ENCODE peak calls at places on chromosomes 3 and 15, in four cellular contexts. A is brain microvascular endothelial cell, U is AG04449, C is omental fat pad. F is an unnamed sample.
A peak's percentile ranks its signal among the peaks of the same experiment; 100 is the strongest.

GRCh38 chr3:71051893-71052687 is 531.4 kb downstream of the FOXP1 start:
- DNase-seq in A (no peak), U (no peak), C (no peak), F (no peak)

GRCh38 chr15:39504812-39505211 is 76.1 kb upstream of the THBS1 start:
- DNase-seq in A (peak; percentile 81), U (peak; percentile 82), C (no peak), F (no peak)

GRCh38 chr3:138099417-138099816 is 16.0 kb downstream of the DZIP1L start:
- DNase-seq in A (no peak), U (no peak), C (no peak), F (no peak)

GRCh38 chr15:79168922-79169322 is 78.3 kb upstream of the RASGRF1 start:
- DNase-seq in A (peak; percentile 17), U (no peak), C (no peak), F (no peak)

GRCh38 chr3:107117922-107118576 is 259.2 kb upstream of the CCDC54 start:
- DNase-seq in A (peak; percentile 65), U (peak; percentile 49), C (no peak), F (peak; percentile 40)

GRCh38 chr3:64748244-64748894 is 60.6 kb upstream of the ADAMTS9 start:
- DNase-seq in A (no peak), U (no peak), C (no peak), F (no peak)

GRCh38 chr3:75192065-75192658 is 472.0 kb upstream of the FRG2C start:
- DNase-seq in A (peak; percentile 39), U (no peak), C (no peak), F (no peak)

GRCh38 chr3:30458376-30458775 is 148.0 kb upstream of the TGFBR2 start:
- DNase-seq in A (no peak), U (no peak), C (no peak), F (no peak)

GRCh38 chr3:151345854-151346253 is 16.5 kb upstream of the P2RY13 start:
- DNase-seq in A (peak; percentile 45), U (peak; percentile 53), C (no peak), F (no peak)

GRCh38 chr15:37058316-37058985 is 41.9 kb downstream of the MEIS2 start:
- DNase-seq in A (peak; percentile 52), U (no peak), C (no peak), F (no peak)

GRCh38 chr3:49727924-49728361 is 4.2 kb upstream of the GMPPB start:
- DNase-seq in A (no peak), U (no peak), C (no peak), F (no peak)

GRCh38 chr3:52893723-52894122 is 3.6 kb downstream of the STIMATE start:
- DNase-seq in A (no peak), U (no peak), C (no peak), F (no peak)

GRCh38 chr15:50355980-50356379 is 982 bp upstream of the GABPB1 start:
- DNase-seq in A (no peak), U (no peak), C (no peak), F (no peak)

GRCh38 chr3:119858957-119859356 is 77.1 kb downstream of the NR1I2 start:
- DNase-seq in A (no peak), U (no peak), C (no peak), F (no peak)

GRCh38 chr15:77111813-77112212 is 40.9 kb upstream of the TSPAN3 start:
- DNase-seq in A (no peak), U (no peak), C (no peak), F (no peak)

GRCh38 chr3:167564612-167565011 is 89.1 kb downstream of the WDR49 start:
- DNase-seq in A (no peak), U (no peak), C (no peak), F (no peak)

GRCh38 chr3:59573911-59574310 is 524.1 kb upstream of the CFAP20DC start:
- DNase-seq in A (peak; percentile 60), U (no peak), C (peak; percentile 47), F (no peak)

GRCh38 chr3:44444437-44444836 is 33.0 kb downstream of the ZNF445 start:
- DNase-seq in A (no peak), U (no peak), C (no peak), F (no peak)

GRCh38 chr15:29400701-29401100 is 131.1 kb upstream of the NSMCE3 start:
- DNase-seq in A (no peak), U (no peak), C (no peak), F (no peak)

GRCh38 chr15:36803773-36804172 is 224.3 kb downstream of the CDIN1 start:
- DNase-seq in A (no peak), U (no peak), C (no peak), F (no peak)

GRCh38 chr15:57772223-57772957 is 65.9 kb downstream of the POLR2M start:
- DNase-seq in A (peak; percentile 21), U (no peak), C (no peak), F (no peak)

GRCh38 chr15:57761562-57761961 is 55.0 kb downstream of the POLR2M start:
- DNase-seq in A (no peak), U (no peak), C (no peak), F (no peak)

GRCh38 chr15:57769266-57769665 is 62.8 kb downstream of the POLR2M start:
- DNase-seq in A (peak; percentile 63), U (peak; percentile 44), C (no peak), F (no peak)

GRCh38 chr15:57762302-57762701 is 55.8 kb downstream of the POLR2M start:
- DNase-seq in A (no peak), U (no peak), C (no peak), F (no peak)

DNA sequence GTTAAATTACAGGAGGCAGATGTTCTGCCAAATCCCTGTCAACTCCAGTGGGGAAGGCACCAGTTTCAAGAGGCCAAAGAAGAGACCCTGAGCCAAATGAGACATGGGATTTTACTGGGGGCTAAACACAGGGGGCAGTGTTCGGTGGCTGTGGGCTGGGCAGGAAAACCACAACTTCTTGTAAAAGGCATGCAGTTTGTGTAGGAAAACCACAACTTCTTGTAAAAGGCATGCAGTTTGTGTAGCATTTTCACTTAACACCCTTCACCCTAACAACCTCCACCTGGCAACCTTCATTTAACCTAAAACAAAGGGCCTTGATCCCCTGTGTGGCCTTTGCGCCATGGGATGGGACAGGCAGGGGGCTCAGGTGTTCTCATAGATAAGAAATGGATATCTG is 61.0 kb downstream of the POLR2M start:
- DNase-seq in A (no peak), U (no peak), C (no peak), F (no peak)
- TF ChIP-seq CTCF in A (no peak), U (no peak), C (no peak), F (no peak)

GRCh38 chr15:90558182-90558581 is 28.5 kb downstream of the CRTC3 start:
- DNase-seq in A (no peak), U (no peak), C (no peak), F (no peak)
- TF ChIP-seq CTCF in A (no peak), U (no peak), C (no peak), F (no peak)

DNA sequence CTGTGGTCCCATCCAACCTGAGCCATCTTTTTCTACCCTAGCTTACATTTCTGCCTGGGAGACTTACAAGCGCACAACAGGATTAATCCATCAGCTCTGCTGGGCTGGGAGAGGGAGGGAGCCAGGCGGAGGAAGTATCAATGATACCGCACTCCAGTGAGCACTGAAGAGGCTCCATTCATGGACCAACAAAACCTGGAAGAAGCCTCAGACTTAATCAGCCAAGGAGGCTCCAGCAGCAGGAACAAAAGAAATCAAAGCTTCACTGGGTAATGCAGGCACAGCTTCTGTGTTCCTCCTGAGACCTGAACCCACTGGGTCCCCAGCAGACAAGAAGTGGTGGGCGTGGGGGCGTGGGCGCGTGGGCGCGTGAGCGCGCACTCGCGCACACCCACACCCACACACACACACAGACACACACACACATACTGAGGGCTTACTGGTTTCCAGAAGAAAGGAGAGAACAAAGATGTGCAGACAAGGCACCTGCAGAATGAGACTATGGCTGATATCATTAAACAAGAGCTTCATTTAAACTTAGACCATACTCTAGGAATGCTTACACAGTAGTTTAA is 87.0 kb upstream of the BOC start:
- DNase-seq in A (no peak), U (no peak), C (no peak), F (no peak)
- TF ChIP-seq CTCF in A (no peak), U (no peak), C (no peak), F (no peak)

GRCh38 chr3:4786431-4786830 is 192.8 kb upstream of the BHLHE40 start:
- DNase-seq in A (no peak), U (no peak), C (no peak), F (no peak)
- TF ChIP-seq CTCF in A (no peak), U (no peak), C (no peak), F (no peak)

GRCh38 chr15:60903221-60903620 is 325.9 kb downstream of the RORA start:
- DNase-seq in A (no peak), U (no peak), C (no peak), F (no peak)

GRCh38 chr15:60901647-60902046 is 327.5 kb downstream of the RORA start:
- DNase-seq in A (no peak), U (no peak), C (no peak), F (no peak)

GRCh38 chr15:60899322-60899966 is 329.7 kb downstream of the RORA start:
- DNase-seq in A (no peak), U (no peak), C (no peak), F (no peak)

GRCh38 chr15:60899967-60900356 is 329.1 kb downstream of the RORA start:
- DNase-seq in A (no peak), U (no peak), C (no peak), F (no peak)

GRCh38 chr15:60898896-60899295 is 330.2 kb downstream of the RORA start:
- DNase-seq in A (no peak), U (no peak), C (no peak), F (no peak)
- TF ChIP-seq CTCF in A (no peak), U (no peak), C (no peak), F (no peak)

GRCh38 chr3:180600473-180600872 is 1.5 kb upstream of the TTC14 start:
- DNase-seq in A (no peak), U (no peak), C (no peak), F (no peak)

DNA sequence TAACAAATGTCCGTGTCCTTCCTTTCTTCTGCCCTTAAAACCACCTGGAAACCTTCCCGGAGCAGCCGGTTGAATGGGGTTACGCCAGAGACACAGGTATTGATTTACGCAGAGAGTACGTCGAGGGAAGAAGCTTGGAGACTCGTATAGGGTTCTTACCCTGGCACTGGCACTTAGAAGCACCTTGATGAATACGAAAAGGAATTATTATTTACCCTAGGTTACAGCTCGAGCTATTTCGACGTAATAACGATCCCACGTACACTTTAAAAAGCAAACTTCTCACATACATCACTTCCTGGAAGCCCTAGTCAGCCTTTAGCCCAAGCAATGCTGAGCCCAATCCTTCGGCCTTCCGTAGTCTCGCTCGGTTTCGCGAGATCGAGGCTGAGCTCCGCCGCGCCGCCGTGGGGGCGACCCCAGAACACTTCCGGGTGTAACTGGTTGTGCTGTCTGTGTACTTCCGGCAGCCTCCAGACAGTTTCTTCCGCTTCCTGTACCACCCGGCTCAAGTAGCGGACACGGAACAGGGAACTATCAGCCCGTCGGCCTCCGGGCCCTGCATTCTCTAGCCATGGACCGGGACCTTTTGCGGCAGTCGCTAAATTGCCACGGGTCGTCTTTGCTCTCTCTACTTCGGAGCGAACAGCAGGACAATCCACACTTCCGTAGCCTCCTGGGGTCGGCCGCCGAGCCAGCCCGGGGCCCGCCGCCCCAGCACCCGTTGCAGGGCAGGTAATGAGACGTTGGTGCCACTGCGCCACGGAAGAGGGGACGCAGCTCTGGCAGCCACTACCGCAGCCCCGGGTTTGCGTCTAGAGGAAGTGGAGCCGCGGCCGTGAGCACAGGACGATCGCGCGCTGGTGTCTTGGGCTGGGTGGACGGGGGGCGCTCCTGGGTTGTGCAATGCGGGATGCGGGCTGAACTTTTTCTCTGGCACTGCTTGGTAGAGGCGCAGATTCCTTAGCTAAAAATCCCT is at the start of gene TTC14:
- DNase-seq in A (peak; percentile 95), U (peak; percentile 63), C (peak; percentile 62), F (peak; percentile 66)
- TF ChIP-seq CTCF in A (no peak), U (no peak), C (no peak), F (no peak)

GRCh38 chr3:16249336-16249735 is 15.4 kb downstream of the DPH3 start:
- DNase-seq in A (peak; percentile 36), U (no peak), C (no peak), F (no peak)
- TF ChIP-seq CTCF in A (peak; percentile 75), U (peak; percentile 42), C (no peak), F (no peak)

F was measured in mesothelial cell of epicardium.